ENCODE peak calls at places on chromosomes 16 and 17, in seven cellular contexts. T is GM23248, M is frontal cortex, I is HuH-7.5, W is T-helper 2 cell, G is glutamatergic neuron, Z is neural progenitor cell. S is an unnamed sample.

GRCh38 chr17:45668316-45668715 is 115.8 kb upstream of the CRHR1 start:
- DNase-seq in G (no peak), I (no peak), M (no peak), W (no peak), Z (no peak), T (no peak), S (no peak)

GRCh38 chr17:49836111-49837030 is 11.5 kb downstream of the TAC4 start:
- DNase-seq in G (no peak), W (no peak), Z (no peak), I (no peak), T (peak), M (no peak), S (peak)

GRCh38 chr17:47844814-47845453 is 3.9 kb upstream of the SCRN2 start:
- DNase-seq in T (peak), G (no peak), M (no peak), W (no peak), Z (no peak), I (peak), S (no peak)

GRCh38 chr16:15715221-15715620 is 65.2 kb downstream of the NDE1 start:
- DNase-seq in M (no peak), I (no peak), W (no peak), T (no peak), G (no peak), Z (no peak), S (no peak)

GRCh38 chr16:85856054-85856453 is 42.9 kb upstream of the IRF8 start:
- DNase-seq in M (no peak), T (no peak), G (no peak), Z (no peak), W (no peak), I (no peak), S (no peak)

GRCh38 chr17:14340968-14341412 is 40.1 kb downstream of the HS3ST3B1 start:
- DNase-seq in G (no peak), M (no peak), W (no peak), I (no peak), Z (peak), T (no peak), S (no peak)

GRCh38 chr16:46972429-46972970 is 974 bp downstream of the DNAJA2 start:
- DNase-seq in M (peak), I (peak), W (peak), G (no peak), Z (no peak), T (peak), S (no peak)

GRCh38 chr16:66416136-66416535 is 11.0 kb upstream of the BEAN1 start:
- DNase-seq in W (no peak), Z (no peak), I (no peak), G (no peak), M (no peak), T (peak), S (no peak)

GRCh38 chr17:28684963-28685362 is 23.0 kb downstream of the SUPT6H start:
- DNase-seq in M (peak), G (no peak), Z (no peak), I (no peak), T (peak), W (no peak), S (no peak)

GRCh38 chr17:17139972-17140589 is 66.1 kb downstream of the PLD6 start:
- DNase-seq in Z (no peak), G (no peak), W (no peak), I (no peak), T (no peak), M (no peak), S (no peak)

GRCh38 chr16:31460582-31461002 is 1.3 kb downstream of the ARMC5 start:
- DNase-seq in W (peak), Z (peak), T (peak), M (no peak), G (no peak), I (no peak), S (no peak)

GRCh38 chr16:27973678-27974077 is 89.8 kb downstream of the GSG1L start:
- DNase-seq in W (no peak), I (no peak), M (no peak), Z (no peak), G (no peak), T (no peak), S (no peak)

GRCh38 chr17:60390223-60390622 is 1.7 kb downstream of the USP32 start:
- DNase-seq in I (no peak), T (peak), W (no peak), M (no peak), G (no peak), Z (no peak), S (no peak)

GRCh38 chr17:70006159-70006558 is 68.9 kb upstream of the KCNJ16 start:
- DNase-seq in T (peak), W (no peak), M (no peak), G (no peak), I (no peak), Z (no peak), S (no peak)

GRCh38 chr17:42270596-42270995 is 5.6 kb downstream of the STAT5B start:
- DNase-seq in Z (no peak), I (no peak), T (no peak), W (no peak), G (no peak), M (no peak), S (no peak)

GRCh38 chr17:45376171-45376564 is 56.5 kb downstream of the ARHGAP27 start:
- DNase-seq in I (no peak), W (no peak), T (no peak), Z (no peak), G (no peak), M (no peak), S (no peak)

GRCh38 chr16:12016166-12016947 is 39.8 kb downstream of the SNX29 start:
- DNase-seq in I (no peak), M (no peak), W (no peak), Z (no peak), T (peak), G (no peak), S (no peak)

GRCh38 chr16:84144301-84144858 is 597 bp downstream of the HSDL1 start:
- DNase-seq in G (peak), I (peak), M (peak), T (peak), W (peak), Z (peak), S (peak)

GRCh38 chr17:37083461-37083860 is 134.7 kb downstream of the AATF start:
- DNase-seq in M (no peak), I (no peak), W (no peak), Z (no peak), G (no peak), T (no peak), S (no peak)

GRCh38 chr17:28317965-28318758 is 838 bp upstream of the TMEM97 start:
- DNase-seq in M (no peak), T (peak), W (no peak), G (peak), I (peak), Z (peak), S (no peak)

GRCh38 chr17:55056530-55056929 is 88.0 kb downstream of the STXBP4 start:
- DNase-seq in Z (no peak), M (no peak), G (no peak), W (no peak), I (no peak), T (no peak), S (peak)

GRCh38 chr16:630815-631405 is at the start of gene WFIKKN1:
- DNase-seq in Z (peak), M (no peak), T (peak), W (no peak), G (peak), I (no peak), S (peak)

GRCh38 chr16:10218490-10219206 is 36.4 kb upstream of the GRIN2A start:
- DNase-seq in M (no peak), G (no peak), Z (no peak), I (no peak), W (no peak), T (no peak), S (no peak)

GRCh38 chr17:29699283-29699682 is 76.6 kb upstream of the CORO6 start:
- DNase-seq in T (no peak), G (no peak), I (no peak), Z (no peak), M (no peak), W (no peak), S (no peak)

GRCh38 chr17:78022425-78022824 is 63.9 kb downstream of the TNRC6C start:
- DNase-seq in W (no peak), M (no peak), T (peak), Z (no peak), G (no peak), I (no peak), S (no peak)

GRCh38 chr16:87050142-87050541 is 267.1 kb downstream of the C16orf95 start:
- DNase-seq in I (no peak), T (no peak), W (no peak), Z (no peak), G (no peak), M (no peak), S (no peak)

GRCh38 chr16:11721781-11722467 is 20.7 kb downstream of the TXNDC11 start:
- DNase-seq in W (no peak), M (no peak), Z (no peak), G (no peak), I (no peak), T (no peak), S (peak)

GRCh38 chr16:66925322-66925840 is at the start of gene RRAD:
- DNase-seq in M (peak), G (no peak), I (no peak), Z (peak), T (peak), W (no peak), S (peak)

GRCh38 chr17:38620551-38621277 is 15.0 kb upstream of the SRCIN1 start:
- DNase-seq in T (no peak), W (no peak), Z (no peak), M (no peak), I (no peak), G (no peak), S (no peak)

GRCh38 chr16:1026057-1026783 is 44.6 kb downstream of the SOX8 start:
- DNase-seq in I (no peak), W (no peak), G (no peak), T (no peak), Z (peak), M (no peak), S (no peak)